ENCODE peak calls at places on chromosomes 12 and 14, in four cellular contexts. Q is stomach, F is mesendoderm, Z is AG09309. Y is an unnamed sample.
A peak's percentile ranks its signal among the peaks of the same experiment; 100 is the strongest.

GRCh38 chr12:2263921-2264320 is 211.1 kb downstream of the CACNA1C start:
- DNase-seq in Q (no peak), F (no peak), Z (no peak), Y (no peak)

GRCh38 chr12:121400332-121401139 is 618 bp downstream of the RNF34 start:
- DNase-seq in Q (peak; percentile 44), F (peak; percentile 73), Z (no peak), Y (no peak)

GRCh38 chr12:45363903-45364302 is 148.0 kb downstream of the ANO6 start:
- DNase-seq in Q (no peak), F (no peak), Z (no peak), Y (no peak)

GRCh38 chr12:108424026-108424425 is 84.9 kb upstream of the CMKLR1 start:
- DNase-seq in Q (no peak), F (peak; percentile 14), Z (no peak), Y (no peak)

GRCh38 chr12:20438307-20438779 is 70.0 kb downstream of the PDE3A start:
- DNase-seq in Q (no peak), F (no peak), Z (peak; percentile 50), Y (no peak)

GRCh38 chr14:100686858-100687257 is 39.8 kb upstream of the DLK1 start:
- DNase-seq in Q (no peak), F (no peak), Z (no peak), Y (no peak)

GRCh38 chr12:93108958-93109357 is 179.9 kb upstream of the EEA1 start:
- DNase-seq in Q (no peak), F (no peak), Z (peak; percentile 37), Y (no peak)

GRCh38 chr14:87992349-87992719 is 648 bp downstream of the GALC start:
- DNase-seq in Q (no peak), F (no peak), Z (no peak), Y (no peak)

GRCh38 chr12:68359669-68360068 is 27.5 kb upstream of the MDM1 start:
- DNase-seq in Q (no peak), F (no peak), Z (no peak), Y (no peak)

GRCh38 chr12:32983968-32984367 is 87.4 kb upstream of the PKP2 start:
- DNase-seq in Q (no peak), F (peak; percentile 36), Z (no peak), Y (no peak)

GRCh38 chr14:21215879-21216251 is 53.4 kb downstream of the HNRNPC start:
- DNase-seq in Q (no peak), F (no peak), Z (no peak), Y (no peak)

GRCh38 chr12:120242275-120242799 is 23.2 kb downstream of the PXN start:
- DNase-seq in Q (no peak), F (no peak), Z (no peak), Y (no peak)

GRCh38 chr14:61577506-61577931 is 117.8 kb upstream of the HIF1A start:
- DNase-seq in Q (no peak), F (no peak), Z (no peak), Y (no peak)

GRCh38 chr14:23093993-23094665 is 807 bp downstream of the ACIN1 start:
- DNase-seq in Q (no peak), F (peak; percentile 19), Z (no peak), Y (no peak)

GRCh38 chr12:28222081-28222700 is 31.9 kb downstream of the CCDC91 start:
- DNase-seq in Q (no peak), F (no peak), Z (no peak), Y (no peak)

GRCh38 chr14:25050494-25051170 is 685 bp upstream of the STXBP6 start:
- DNase-seq in Q (no peak), F (peak; percentile 44), Z (peak; percentile 44), Y (no peak)

GRCh38 chr14:64506751-64507150 is 2.2 kb downstream of the ZBTB1 start:
- DNase-seq in Q (no peak), F (no peak), Z (no peak), Y (no peak)

GRCh38 chr12:12975322-12976077 is 23.5 kb upstream of the GPRC5D start:
- DNase-seq in Q (peak; percentile 46), F (peak; percentile 83), Z (no peak), Y (no peak)

GRCh38 chr14:77804592-77804991 is 4.7 kb downstream of the ADCK1 start:
- DNase-seq in Q (no peak), F (peak; percentile 49), Z (no peak), Y (no peak)

GRCh38 chr14:74238974-74239847 is at the start of gene VSX2:
- DNase-seq in Q (no peak), F (peak; percentile 50), Z (no peak), Y (no peak)
- H3K4me3 ChIP-seq in Q (peak within 1 kb of the TSS; percentile 37), F (no peak within 1 kb of the TSS), Z (no peak within 1 kb of the TSS), Y (no peak within 1 kb of the TSS)

DNA sequence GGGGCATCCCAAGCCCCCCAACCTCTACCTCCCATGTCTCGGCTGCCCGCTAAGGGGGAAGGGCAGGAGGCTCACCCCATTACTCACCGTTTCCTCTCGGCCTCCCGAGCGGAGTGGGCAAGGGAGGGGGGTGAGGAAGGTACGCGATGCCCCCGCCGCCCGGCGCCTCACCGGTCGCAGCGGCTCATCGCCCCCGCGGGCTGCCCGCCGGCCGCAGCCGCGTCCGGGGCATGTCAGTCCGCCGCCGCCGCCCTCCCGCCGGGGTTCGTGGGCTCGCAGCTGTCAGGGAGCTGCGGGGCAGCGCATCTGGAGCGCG is 501 bp downstream of the SLC8A3 start:
- DNase-seq in Q (no peak), F (no peak), Z (no peak), Y (no peak)
- H3K4me3 ChIP-seq in Q (peak overlapping the region; percentile 61), F (peak overlapping the region; percentile 38), Z (peak overlapping the region; percentile 49), Y (peak overlapping the region; percentile 52)

DNA sequence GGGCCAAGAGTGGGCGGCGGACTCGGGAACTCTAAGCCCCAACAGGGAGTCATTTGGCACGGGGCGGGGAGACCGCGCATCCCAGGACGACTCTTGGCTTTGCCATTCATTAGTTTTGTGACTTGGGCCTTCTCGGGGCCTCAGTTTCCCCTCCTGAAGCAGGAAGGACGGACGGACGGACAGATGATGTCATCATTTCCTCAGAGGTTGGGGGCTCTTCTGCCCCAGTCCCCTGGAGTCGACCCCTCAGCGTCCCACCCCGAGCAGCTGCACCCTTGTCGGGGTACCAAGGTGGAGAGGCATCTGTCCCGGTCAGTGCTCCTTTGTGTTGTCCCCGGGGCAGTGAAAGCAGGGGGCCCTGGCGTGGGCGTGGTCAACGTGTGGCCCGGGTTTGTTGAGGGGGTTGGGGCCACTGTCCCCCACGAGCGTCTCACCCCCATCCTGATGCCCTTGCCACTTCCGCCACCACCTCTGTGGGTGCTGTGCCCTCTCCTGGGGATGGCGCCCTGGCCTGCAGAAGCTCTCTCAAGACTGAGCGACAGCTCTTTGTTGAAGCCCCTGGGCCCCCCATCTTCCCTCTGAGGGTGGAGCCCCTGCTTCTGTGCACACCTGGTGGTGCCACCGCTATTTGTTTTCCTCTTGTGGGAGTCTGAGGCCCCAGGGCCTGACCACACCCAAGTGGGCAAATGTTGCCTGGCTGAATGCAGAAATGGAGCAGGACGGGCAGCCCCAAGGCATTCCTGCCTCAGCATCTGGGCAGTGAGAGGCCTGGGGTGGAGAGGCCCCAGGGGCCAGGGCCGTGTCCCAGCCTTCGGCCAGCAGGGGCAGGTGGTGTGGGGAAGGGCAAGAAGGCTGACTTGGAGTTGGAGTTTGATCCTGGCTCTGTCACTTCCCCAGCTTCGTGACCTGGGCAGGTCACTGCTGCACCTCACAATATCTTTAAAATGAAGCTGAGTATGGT is 896 bp downstream of the HHIPL1 start:
- DNase-seq in Q (no peak), F (no peak), Z (no peak), Y (no peak)
- H3K4me3 ChIP-seq in Q (peak overlapping the region; percentile 46), F (no peak overlapping the region), Z (peak overlapping the region; percentile 21), Y (peak overlapping the region; percentile 33)

DNA sequence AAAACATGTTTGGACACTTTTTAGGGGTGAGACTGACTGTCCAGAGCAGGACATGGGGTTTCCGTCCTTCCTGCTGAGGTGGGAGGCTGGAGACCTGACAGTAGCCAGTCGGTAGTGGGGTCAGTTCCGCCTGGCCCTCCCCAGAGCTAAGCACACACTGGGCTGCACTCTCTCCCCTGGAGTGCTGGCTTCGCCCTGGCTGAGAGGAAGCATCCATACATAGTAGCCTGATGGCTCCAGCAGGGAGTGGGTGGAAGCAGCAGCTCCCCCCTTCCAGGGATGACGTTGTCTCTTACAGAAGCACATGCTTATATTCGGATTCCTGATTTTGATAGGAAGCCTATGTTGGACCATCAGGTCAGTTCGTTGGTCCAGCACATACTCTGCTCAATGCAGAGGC is 40.4 kb downstream of the SFSWAP start:
- DNase-seq in Q (no peak), F (no peak), Z (no peak), Y (no peak)
- H3K4me3 ChIP-seq in Q (no peak overlapping the region), F (no peak overlapping the region), Z (no peak overlapping the region), Y (no peak overlapping the region)